ENCODE peak calls at places on chromosomes 11 and 22, in ten cellular contexts. One of them, this sample, is unnamed.

GRCh38 chr22:22579869-22580604 is 21.0 kb upstream of the PRAME start:
- DNase-seq in SIG-M5: no peak
- DNase-seq in DMS153: no peak
- DNase-seq in Kasumi-1: no peak
- DNase-seq in SHP77 treated with DMSO at 0.1 percent for 48 hours: no peak
- DNase-seq in lower leg skin: no peak
- DNase-seq in stimulated activated CD4-positive, alpha-beta T cell treated with anti-CD3 and anti-CD28 coated beads, Interleukin-1b, Interleukin-23, amount 100 ng/mL, for 24 hours: no peak
- DNase-seq in HS-5: no peak
- DNase-seq in tibial artery: no peak
- DNase-seq in heart left ventricle: no peak
- DNase-seq in this sample: no peak

GRCh38 chr11:45527898-45528297 is 137.5 kb downstream of the CHST1 start:
- DNase-seq in SIG-M5: no peak
- DNase-seq in tibial artery: no peak
- DNase-seq in stimulated activated CD4-positive, alpha-beta T cell treated with anti-CD3 and anti-CD28 coated beads, Interleukin-1b, Interleukin-23, amount 100 ng/mL, for 24 hours: no peak
- DNase-seq in lower leg skin: no peak
- DNase-seq in heart left ventricle: no peak
- DNase-seq in Kasumi-1: peak
- DNase-seq in HS-5: no peak
- DNase-seq in DMS153: no peak
- DNase-seq in SHP77 treated with DMSO at 0.1 percent for 48 hours: no peak
- DNase-seq in this sample: no peak

GRCh38 chr11:58919980-58920379 is 19.3 kb upstream of the GLYATL1 start:
- DNase-seq in lower leg skin: no peak
- DNase-seq in DMS153: no peak
- DNase-seq in Kasumi-1: no peak
- DNase-seq in SIG-M5: no peak
- DNase-seq in SHP77 treated with DMSO at 0.1 percent for 48 hours: no peak
- DNase-seq in HS-5: no peak
- DNase-seq in tibial artery: no peak
- DNase-seq in heart left ventricle: no peak
- DNase-seq in stimulated activated CD4-positive, alpha-beta T cell treated with anti-CD3 and anti-CD28 coated beads, Interleukin-1b, Interleukin-23, amount 100 ng/mL, for 24 hours: no peak
- DNase-seq in this sample: no peak

GRCh38 chr22:29400576-29400975 is 12.2 kb upstream of the AP1B1 start:
- DNase-seq in tibial artery: no peak
- DNase-seq in DMS153: no peak
- DNase-seq in HS-5: no peak
- DNase-seq in heart left ventricle: no peak
- DNase-seq in SHP77 treated with DMSO at 0.1 percent for 48 hours: no peak
- DNase-seq in stimulated activated CD4-positive, alpha-beta T cell treated with anti-CD3 and anti-CD28 coated beads, Interleukin-1b, Interleukin-23, amount 100 ng/mL, for 24 hours: no peak
- DNase-seq in lower leg skin: peak
- DNase-seq in SIG-M5: no peak
- DNase-seq in Kasumi-1: no peak
- DNase-seq in this sample: no peak

GRCh38 chr11:65401073-65401802 is 14.8 kb downstream of the FRMD8 start:
- DNase-seq in lower leg skin: no peak
- DNase-seq in Kasumi-1: no peak
- DNase-seq in stimulated activated CD4-positive, alpha-beta T cell treated with anti-CD3 and anti-CD28 coated beads, Interleukin-1b, Interleukin-23, amount 100 ng/mL, for 24 hours: no peak
- DNase-seq in SHP77 treated with DMSO at 0.1 percent for 48 hours: no peak
- DNase-seq in tibial artery: no peak
- DNase-seq in HS-5: no peak
- DNase-seq in heart left ventricle: no peak
- DNase-seq in DMS153: no peak
- DNase-seq in SIG-M5: no peak
- DNase-seq in this sample: no peak

GRCh38 chr11:124769804-124770774 is 8.0 kb upstream of the ESAM start:
- DNase-seq in SIG-M5: no peak
- DNase-seq in lower leg skin: no peak
- DNase-seq in stimulated activated CD4-positive, alpha-beta T cell treated with anti-CD3 and anti-CD28 coated beads, Interleukin-1b, Interleukin-23, amount 100 ng/mL, for 24 hours: no peak
- DNase-seq in Kasumi-1: no peak
- DNase-seq in heart left ventricle: no peak
- DNase-seq in SHP77 treated with DMSO at 0.1 percent for 48 hours: no peak
- DNase-seq in tibial artery: no peak
- DNase-seq in DMS153: no peak
- DNase-seq in HS-5: no peak
- DNase-seq in this sample: peak

GRCh38 chr22:44025171-44026065 is 1.3 kb downstream of the PARVB start:
- DNase-seq in lower leg skin: peak
- DNase-seq in HS-5: no peak
- DNase-seq in SHP77 treated with DMSO at 0.1 percent for 48 hours: peak
- DNase-seq in DMS153: no peak
- DNase-seq in heart left ventricle: peak
- DNase-seq in SIG-M5: peak
- DNase-seq in Kasumi-1: peak
- DNase-seq in stimulated activated CD4-positive, alpha-beta T cell treated with anti-CD3 and anti-CD28 coated beads, Interleukin-1b, Interleukin-23, amount 100 ng/mL, for 24 hours: no peak
- DNase-seq in tibial artery: peak
- DNase-seq in this sample: no peak

GRCh38 chr11:18792827-18793226 is 1.2 kb upstream of the PTPN5 start:
- DNase-seq in SIG-M5: no peak
- DNase-seq in tibial artery: no peak
- DNase-seq in lower leg skin: no peak
- DNase-seq in SHP77 treated with DMSO at 0.1 percent for 48 hours: no peak
- DNase-seq in HS-5: no peak
- DNase-seq in heart left ventricle: no peak
- DNase-seq in DMS153: no peak
- DNase-seq in Kasumi-1: no peak
- DNase-seq in stimulated activated CD4-positive, alpha-beta T cell treated with anti-CD3 and anti-CD28 coated beads, Interleukin-1b, Interleukin-23, amount 100 ng/mL, for 24 hours: no peak
- DNase-seq in this sample: no peak

GRCh38 chr11:28969832-28970231 is 861.6 kb downstream of the METTL15 start:
- DNase-seq in stimulated activated CD4-positive, alpha-beta T cell treated with anti-CD3 and anti-CD28 coated beads, Interleukin-1b, Interleukin-23, amount 100 ng/mL, for 24 hours: no peak
- DNase-seq in heart left ventricle: no peak
- DNase-seq in Kasumi-1: no peak
- DNase-seq in tibial artery: no peak
- DNase-seq in SHP77 treated with DMSO at 0.1 percent for 48 hours: no peak
- DNase-seq in HS-5: no peak
- DNase-seq in DMS153: peak
- DNase-seq in lower leg skin: no peak
- DNase-seq in SIG-M5: no peak
- DNase-seq in this sample: no peak

GRCh38 chr11:102753267-102753666 is 27.2 kb downstream of the MMP10 start:
- DNase-seq in HS-5: no peak
- DNase-seq in SHP77 treated with DMSO at 0.1 percent for 48 hours: no peak
- DNase-seq in DMS153: no peak
- DNase-seq in lower leg skin: no peak
- DNase-seq in Kasumi-1: no peak
- DNase-seq in stimulated activated CD4-positive, alpha-beta T cell treated with anti-CD3 and anti-CD28 coated beads, Interleukin-1b, Interleukin-23, amount 100 ng/mL, for 24 hours: no peak
- DNase-seq in SIG-M5: no peak
- DNase-seq in tibial artery: no peak
- DNase-seq in heart left ventricle: no peak
- DNase-seq in this sample: no peak

GRCh38 chr11:12239396-12240298 is 129.3 kb downstream of the MICAL2 start:
- DNase-seq in DMS153: no peak
- DNase-seq in stimulated activated CD4-positive, alpha-beta T cell treated with anti-CD3 and anti-CD28 coated beads, Interleukin-1b, Interleukin-23, amount 100 ng/mL, for 24 hours: no peak
- DNase-seq in heart left ventricle: no peak
- DNase-seq in lower leg skin: no peak
- DNase-seq in SHP77 treated with DMSO at 0.1 percent for 48 hours: no peak
- DNase-seq in tibial artery: no peak
- DNase-seq in HS-5: no peak
- DNase-seq in Kasumi-1: peak
- DNase-seq in SIG-M5: no peak
- DNase-seq in this sample: peak

GRCh38 chr22:17339095-17339693 is 30.1 kb upstream of the CECR2 start:
- DNase-seq in Kasumi-1: no peak
- DNase-seq in HS-5: no peak
- DNase-seq in lower leg skin: no peak
- DNase-seq in SIG-M5: no peak
- DNase-seq in stimulated activated CD4-positive, alpha-beta T cell treated with anti-CD3 and anti-CD28 coated beads, Interleukin-1b, Interleukin-23, amount 100 ng/mL, for 24 hours: no peak
- DNase-seq in heart left ventricle: peak
- DNase-seq in tibial artery: no peak
- DNase-seq in DMS153: no peak
- DNase-seq in SHP77 treated with DMSO at 0.1 percent for 48 hours: no peak
- DNase-seq in this sample: no peak

GRCh38 chr11:132992838-132993680 is 539.2 kb downstream of the OPCML start:
- DNase-seq in stimulated activated CD4-positive, alpha-beta T cell treated with anti-CD3 and anti-CD28 coated beads, Interleukin-1b, Interleukin-23, amount 100 ng/mL, for 24 hours: no peak
- DNase-seq in tibial artery: no peak
- DNase-seq in HS-5: no peak
- DNase-seq in SIG-M5: no peak
- DNase-seq in DMS153: peak
- DNase-seq in heart left ventricle: no peak
- DNase-seq in lower leg skin: no peak
- DNase-seq in Kasumi-1: no peak
- DNase-seq in SHP77 treated with DMSO at 0.1 percent for 48 hours: no peak
- DNase-seq in this sample: no peak

GRCh38 chr11:12090061-12090572 is 20.3 kb upstream of the MICAL2 start:
- DNase-seq in SHP77 treated with DMSO at 0.1 percent for 48 hours: no peak
- DNase-seq in heart left ventricle: no peak
- DNase-seq in SIG-M5: no peak
- DNase-seq in HS-5: peak
- DNase-seq in tibial artery: peak
- DNase-seq in DMS153: peak
- DNase-seq in stimulated activated CD4-positive, alpha-beta T cell treated with anti-CD3 and anti-CD28 coated beads, Interleukin-1b, Interleukin-23, amount 100 ng/mL, for 24 hours: no peak
- DNase-seq in lower leg skin: peak
- DNase-seq in Kasumi-1: peak
- DNase-seq in this sample: no peak

GRCh38 chr11:65013130-65013691 is 749 bp upstream of the ARL2 start:
- DNase-seq in heart left ventricle: peak
- DNase-seq in stimulated activated CD4-positive, alpha-beta T cell treated with anti-CD3 and anti-CD28 coated beads, Interleukin-1b, Interleukin-23, amount 100 ng/mL, for 24 hours: peak
- DNase-seq in SHP77 treated with DMSO at 0.1 percent for 48 hours: no peak
- DNase-seq in DMS153: peak
- DNase-seq in Kasumi-1: peak
- DNase-seq in HS-5: no peak
- DNase-seq in lower leg skin: peak
- DNase-seq in SIG-M5: peak
- DNase-seq in tibial artery: peak
- DNase-seq in this sample: peak

GRCh38 chr11:71252782-71253730 is 679 bp upstream of the SHANK2 start:
- DNase-seq in stimulated activated CD4-positive, alpha-beta T cell treated with anti-CD3 and anti-CD28 coated beads, Interleukin-1b, Interleukin-23, amount 100 ng/mL, for 24 hours: no peak
- DNase-seq in lower leg skin: no peak
- DNase-seq in SHP77 treated with DMSO at 0.1 percent for 48 hours: no peak
- DNase-seq in tibial artery: no peak
- DNase-seq in heart left ventricle: no peak
- DNase-seq in Kasumi-1: no peak
- DNase-seq in HS-5: peak
- DNase-seq in DMS153: no peak
- DNase-seq in SIG-M5: no peak
- DNase-seq in this sample: peak

GRCh38 chr11:25200925-25201324 is 704.1 kb downstream of the LUZP2 start:
- DNase-seq in DMS153: no peak
- DNase-seq in SIG-M5: no peak
- DNase-seq in SHP77 treated with DMSO at 0.1 percent for 48 hours: no peak
- DNase-seq in heart left ventricle: no peak
- DNase-seq in stimulated activated CD4-positive, alpha-beta T cell treated with anti-CD3 and anti-CD28 coated beads, Interleukin-1b, Interleukin-23, amount 100 ng/mL, for 24 hours: no peak
- DNase-seq in Kasumi-1: no peak
- DNase-seq in lower leg skin: no peak
- DNase-seq in HS-5: no peak
- DNase-seq in tibial artery: no peak
- DNase-seq in this sample: no peak

GRCh38 chr11:14713518-14714244 is 70.1 kb downstream of the PDE3B start:
- DNase-seq in SIG-M5: no peak
- DNase-seq in SHP77 treated with DMSO at 0.1 percent for 48 hours: no peak
- DNase-seq in DMS153: no peak
- DNase-seq in heart left ventricle: no peak
- DNase-seq in Kasumi-1: peak
- DNase-seq in tibial artery: no peak
- DNase-seq in stimulated activated CD4-positive, alpha-beta T cell treated with anti-CD3 and anti-CD28 coated beads, Interleukin-1b, Interleukin-23, amount 100 ng/mL, for 24 hours: no peak
- DNase-seq in HS-5: no peak
- DNase-seq in lower leg skin: no peak
- DNase-seq in this sample: no peak

GRCh38 chr11:85783758-85784157 is 27.2 kb downstream of the SYTL2 start:
- DNase-seq in DMS153: no peak
- DNase-seq in heart left ventricle: no peak
- DNase-seq in tibial artery: no peak
- DNase-seq in SIG-M5: no peak
- DNase-seq in stimulated activated CD4-positive, alpha-beta T cell treated with anti-CD3 and anti-CD28 coated beads, Interleukin-1b, Interleukin-23, amount 100 ng/mL, for 24 hours: no peak
- DNase-seq in HS-5: no peak
- DNase-seq in SHP77 treated with DMSO at 0.1 percent for 48 hours: no peak
- DNase-seq in lower leg skin: no peak
- DNase-seq in Kasumi-1: no peak
- DNase-seq in this sample: no peak

GRCh38 chr11:70912226-70912840 is 340.0 kb downstream of the SHANK2 start:
- DNase-seq in SHP77 treated with DMSO at 0.1 percent for 48 hours: no peak
- DNase-seq in stimulated activated CD4-positive, alpha-beta T cell treated with anti-CD3 and anti-CD28 coated beads, Interleukin-1b, Interleukin-23, amount 100 ng/mL, for 24 hours: no peak
- DNase-seq in tibial artery: no peak
- DNase-seq in Kasumi-1: no peak
- DNase-seq in HS-5: peak
- DNase-seq in DMS153: no peak
- DNase-seq in SIG-M5: no peak
- DNase-seq in lower leg skin: no peak
- DNase-seq in heart left ventricle: no peak
- DNase-seq in this sample: no peak

GRCh38 chr11:66317766-66318575 is 1.1 kb upstream of the CD248 start:
- DNase-seq in DMS153: no peak
- DNase-seq in heart left ventricle: peak
- DNase-seq in SHP77 treated with DMSO at 0.1 percent for 48 hours: no peak
- DNase-seq in SIG-M5: peak
- DNase-seq in lower leg skin: peak
- DNase-seq in Kasumi-1: peak
- DNase-seq in tibial artery: no peak
- DNase-seq in HS-5: no peak
- DNase-seq in stimulated activated CD4-positive, alpha-beta T cell treated with anti-CD3 and anti-CD28 coated beads, Interleukin-1b, Interleukin-23, amount 100 ng/mL, for 24 hours: no peak
- DNase-seq in this sample: peak

GRCh38 chr11:34928268-34928959 is 12.0 kb downstream of the PDHX start:
- DNase-seq in stimulated activated CD4-positive, alpha-beta T cell treated with anti-CD3 and anti-CD28 coated beads, Interleukin-1b, Interleukin-23, amount 100 ng/mL, for 24 hours: no peak
- DNase-seq in heart left ventricle: no peak
- DNase-seq in Kasumi-1: no peak
- DNase-seq in SIG-M5: no peak
- DNase-seq in tibial artery: no peak
- DNase-seq in DMS153: no peak
- DNase-seq in lower leg skin: no peak
- DNase-seq in SHP77 treated with DMSO at 0.1 percent for 48 hours: no peak
- DNase-seq in HS-5: no peak
- DNase-seq in this sample: no peak

GRCh38 chr11:131468565-131468964 is 98.2 kb downstream of the NTM start:
- DNase-seq in lower leg skin: no peak
- DNase-seq in HS-5: no peak
- DNase-seq in tibial artery: no peak
- DNase-seq in SHP77 treated with DMSO at 0.1 percent for 48 hours: no peak
- DNase-seq in heart left ventricle: no peak
- DNase-seq in DMS153: no peak
- DNase-seq in SIG-M5: no peak
- DNase-seq in Kasumi-1: no peak
- DNase-seq in stimulated activated CD4-positive, alpha-beta T cell treated with anti-CD3 and anti-CD28 coated beads, Interleukin-1b, Interleukin-23, amount 100 ng/mL, for 24 hours: no peak
- DNase-seq in this sample: no peak

GRCh38 chr11:120178441-120179070 is 32.3 kb upstream of the OAF start:
- DNase-seq in HS-5: no peak
- DNase-seq in lower leg skin: peak
- DNase-seq in heart left ventricle: no peak
- DNase-seq in Kasumi-1: no peak
- DNase-seq in tibial artery: no peak
- DNase-seq in SIG-M5: no peak
- DNase-seq in SHP77 treated with DMSO at 0.1 percent for 48 hours: no peak
- DNase-seq in DMS153: no peak
- DNase-seq in stimulated activated CD4-positive, alpha-beta T cell treated with anti-CD3 and anti-CD28 coated beads, Interleukin-1b, Interleukin-23, amount 100 ng/mL, for 24 hours: no peak
- DNase-seq in this sample: no peak

GRCh38 chr11:46036969-46037368 is 84.3 kb downstream of the PHF21A start:
- DNase-seq in stimulated activated CD4-positive, alpha-beta T cell treated with anti-CD3 and anti-CD28 coated beads, Interleukin-1b, Interleukin-23, amount 100 ng/mL, for 24 hours: no peak
- DNase-seq in Kasumi-1: no peak
- DNase-seq in DMS153: no peak
- DNase-seq in SIG-M5: no peak
- DNase-seq in heart left ventricle: no peak
- DNase-seq in lower leg skin: no peak
- DNase-seq in HS-5: no peak
- DNase-seq in SHP77 treated with DMSO at 0.1 percent for 48 hours: no peak
- DNase-seq in tibial artery: no peak
- DNase-seq in this sample: no peak

GRCh38 chr22:48805516-48805915 is 1022.2 kb downstream of the BRD1 start:
- DNase-seq in heart left ventricle: no peak
- DNase-seq in SIG-M5: no peak
- DNase-seq in DMS153: no peak
- DNase-seq in tibial artery: no peak
- DNase-seq in Kasumi-1: no peak
- DNase-seq in HS-5: no peak
- DNase-seq in lower leg skin: peak
- DNase-seq in SHP77 treated with DMSO at 0.1 percent for 48 hours: no peak
- DNase-seq in stimulated activated CD4-positive, alpha-beta T cell treated with anti-CD3 and anti-CD28 coated beads, Interleukin-1b, Interleukin-23, amount 100 ng/mL, for 24 hours: no peak
- DNase-seq in this sample: no peak

GRCh38 chr11:721913-722811 is 16.1 kb downstream of the EPS8L2 start:
- DNase-seq in stimulated activated CD4-positive, alpha-beta T cell treated with anti-CD3 and anti-CD28 coated beads, Interleukin-1b, Interleukin-23, amount 100 ng/mL, for 24 hours: no peak
- DNase-seq in HS-5: no peak
- DNase-seq in tibial artery: peak
- DNase-seq in heart left ventricle: no peak
- DNase-seq in Kasumi-1: peak
- DNase-seq in DMS153: no peak
- DNase-seq in SHP77 treated with DMSO at 0.1 percent for 48 hours: no peak
- DNase-seq in lower leg skin: no peak
- DNase-seq in SIG-M5: no peak
- DNase-seq in this sample: no peak

GRCh38 chr11:108796551-108796950 is 131.7 kb downstream of the DDX10 start:
- DNase-seq in SHP77 treated with DMSO at 0.1 percent for 48 hours: no peak
- DNase-seq in heart left ventricle: no peak
- DNase-seq in Kasumi-1: no peak
- DNase-seq in stimulated activated CD4-positive, alpha-beta T cell treated with anti-CD3 and anti-CD28 coated beads, Interleukin-1b, Interleukin-23, amount 100 ng/mL, for 24 hours: no peak
- DNase-seq in SIG-M5: no peak
- DNase-seq in DMS153: no peak
- DNase-seq in HS-5: no peak
- DNase-seq in tibial artery: no peak
- DNase-seq in lower leg skin: no peak
- DNase-seq in this sample: no peak